ENCODE peak calls at places on chromosomes 16 and 17, in eight cellular contexts. E is glutamatergic neuron; X is dorsolateral prefrontal cortex; D is CD8-positive, alpha-beta T cell; T is progenitor cell of endocrine pancreas; B is WERI-Rb-1; M is body of pancreas; N is neural crest cell. P is an unnamed sample.

GRCh38 chr17:79826210-79826680 is 13.0 kb downstream of the CBX4 start:
- DNase-seq in B (no peak), N (no peak), T (no peak), X (no peak), D (no peak), M (no peak), E (no peak), P (no peak)

GRCh38 chr17:4536259-4536741 is 18.9 kb downstream of the MYBBP1A start:
- DNase-seq in X (no peak), D (no peak), N (no peak), T (no peak), B (no peak), M (no peak), E (peak), P (no peak)

GRCh38 chr17:57521606-57522435 is 223.3 kb downstream of the CCDC182 start:
- DNase-seq in N (no peak), T (no peak), B (peak), M (no peak), X (no peak), E (no peak), D (no peak), P (no peak)

GRCh38 chr17:49742256-49742655 is 21.7 kb downstream of the FAM117A start:
- DNase-seq in B (no peak), X (no peak), T (no peak), E (no peak), D (no peak), N (no peak), M (no peak), P (no peak)

GRCh38 chr17:19376799-19377198 is 1.5 kb upstream of the MAPK7 start:
- DNase-seq in X (no peak), D (no peak), B (no peak), E (no peak), T (no peak), M (no peak), N (no peak), P (peak)

GRCh38 chr17:9115446-9116265 is 94.3 kb downstream of the NTN1 start:
- DNase-seq in N (peak), M (peak), E (peak), T (no peak), X (no peak), B (no peak), D (no peak), P (peak)

GRCh38 chr16:69860233-69861231 is 90.6 kb upstream of the CLEC18A start:
- DNase-seq in T (no peak), M (no peak), N (no peak), D (no peak), E (no peak), B (no peak), X (no peak), P (no peak)

GRCh38 chr16:87713469-87714229 is 52.1 kb downstream of the KLHDC4 start:
- DNase-seq in M (no peak), T (no peak), E (no peak), N (no peak), B (no peak), X (no peak), D (peak), P (no peak)

GRCh38 chr16:77383606-77384187 is 51.1 kb downstream of the ADAMTS18 start:
- DNase-seq in X (no peak), D (no peak), B (no peak), T (no peak), M (no peak), N (no peak), E (no peak), P (no peak)

GRCh38 chr16:87705780-87706277 is 60.0 kb downstream of the KLHDC4 start:
- DNase-seq in B (peak), X (no peak), D (no peak), T (peak), M (no peak), E (no peak), N (peak), P (no peak)

GRCh38 chr17:78641243-78641642 is 64.0 kb upstream of the DNAH17 start:
- DNase-seq in N (no peak), D (no peak), T (no peak), E (no peak), M (no peak), B (no peak), X (no peak), P (no peak)

GRCh38 chr17:3959295-3959899 is 4.8 kb downstream of the ATP2A3 start:
- DNase-seq in B (no peak), X (no peak), D (no peak), E (no peak), M (peak), N (no peak), T (no peak), P (peak)

GRCh38 chr17:27296427-27296979 is 2.6 kb downstream of the WSB1 start:
- DNase-seq in M (no peak), T (no peak), B (no peak), N (no peak), D (no peak), X (no peak), E (no peak), P (no peak)

GRCh38 chr16:19960183-19960582 is 75.5 kb upstream of the GPRC5B start:
- DNase-seq in X (no peak), M (no peak), T (no peak), B (no peak), N (no peak), D (no peak), E (no peak), P (no peak)

GRCh38 chr16:27462846-27463682 is 61.1 kb downstream of the IL21R start:
- DNase-seq in D (no peak), M (no peak), E (no peak), X (no peak), T (no peak), N (no peak), B (no peak), P (no peak)

GRCh38 chr16:87395181-87395842 is 3.2 kb downstream of the MAP1LC3B start:
- DNase-seq in X (no peak), E (no peak), N (no peak), B (no peak), D (no peak), M (no peak), T (no peak), P (no peak)

GRCh38 chr17:40793800-40794199 is 6.0 kb downstream of the KRT28 start:
- DNase-seq in N (no peak), D (no peak), M (no peak), X (no peak), E (no peak), B (no peak), T (no peak), P (no peak)

GRCh38 chr17:56978441-56979090 is 635 bp downstream of the SCPEP1 start:
- DNase-seq in E (no peak), D (no peak), N (no peak), X (no peak), T (no peak), B (no peak), M (no peak), P (no peak)

GRCh38 chr17:50290074-50290702 is 15.9 kb downstream of the TMEM92 start:
- DNase-seq in D (no peak), M (peak), T (no peak), B (no peak), N (no peak), X (no peak), E (no peak), P (peak)

GRCh38 chr17:81424613-81425017 is 29.4 kb downstream of the BAHCC1 start:
- DNase-seq in N (no peak), D (no peak), M (no peak), E (no peak), X (no peak), T (no peak), B (no peak), P (no peak)

GRCh38 chr16:10625595-10626357 is 45.4 kb upstream of the EMP2 start:
- DNase-seq in X (no peak), N (no peak), D (no peak), B (no peak), T (no peak), E (no peak), M (no peak), P (no peak)

GRCh38 chr16:87199379-87199778 is 117.8 kb downstream of the C16orf95 start:
- DNase-seq in T (no peak), X (no peak), B (no peak), D (no peak), M (no peak), E (no peak), N (no peak), P (no peak)

GRCh38 chr17:36777118-36777517 is 160.2 kb upstream of the LHX1 start:
- DNase-seq in X (no peak), E (no peak), T (no peak), B (no peak), M (no peak), D (no peak), N (no peak), P (no peak)

GRCh38 chr17:72725432-72726068 is 366.9 kb downstream of the SLC39A11 start:
- DNase-seq in T (peak), B (peak), X (peak), M (peak), N (peak), D (no peak), E (peak), P (peak)

GRCh38 chr17:48479014-48479402 is 49.0 kb upstream of the SKAP1 start:
- DNase-seq in B (no peak), X (no peak), E (no peak), N (no peak), M (no peak), D (no peak), T (no peak), P (no peak)

GRCh38 chr17:20008242-20009051 is 712 bp upstream of the SPECC1 start:
- DNase-seq in M (peak), X (peak), D (no peak), E (peak), B (peak), N (no peak), T (no peak), P (peak)

GRCh38 chr16:67847064-67847861 is at the start of gene CENPT:
- DNase-seq in E (peak), T (no peak), N (no peak), D (no peak), M (peak), B (no peak), X (peak), P (peak)

DNA sequence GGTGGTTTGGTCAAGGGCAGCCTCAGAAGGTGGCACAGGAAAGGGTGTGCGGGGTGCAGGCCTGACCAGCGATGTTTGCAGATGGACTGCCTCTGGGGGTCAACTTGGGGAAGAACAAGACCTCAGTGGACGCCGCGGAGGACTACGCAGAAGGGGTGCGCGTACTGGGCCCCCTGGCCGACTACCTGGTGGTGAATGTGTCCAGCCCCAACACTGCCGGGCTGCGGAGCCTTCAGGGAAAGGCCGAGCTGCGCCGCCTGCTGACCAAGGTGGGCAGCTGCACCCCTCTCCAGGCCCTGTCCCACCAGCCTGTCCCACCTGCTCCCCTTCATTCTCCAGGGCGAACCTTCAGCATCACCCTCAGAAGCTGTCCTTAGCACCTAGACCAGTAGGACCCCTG is 12.5 kb downstream of the DHODH start:
- DNase-seq in N (peak), T (peak), M (no peak), E (peak), B (peak), X (no peak), D (no peak), P (no peak)
- TF ChIP-seq CTCF in N (peak), T (peak), M (no peak), E (peak), B (peak), X (no peak), D (no peak), P (no peak)

DNA sequence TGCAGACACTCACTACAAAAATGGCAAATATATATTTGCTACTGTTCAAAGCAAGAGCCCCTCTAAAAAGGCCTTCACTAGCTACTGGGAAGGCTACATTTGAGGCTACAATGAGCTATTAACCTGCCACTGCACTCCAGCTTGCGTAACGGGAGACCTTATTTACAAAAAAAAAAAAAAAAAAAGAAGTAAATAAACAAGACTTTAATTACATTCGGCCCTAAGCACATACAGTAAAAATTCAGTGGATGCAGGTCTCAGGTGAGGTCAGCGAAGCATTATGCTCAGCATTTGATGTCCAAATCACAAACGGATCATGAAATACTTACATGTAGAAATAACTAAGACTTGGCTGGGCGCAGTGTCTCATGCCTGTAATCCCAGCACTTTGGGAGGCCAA is 26.7 kb upstream of the LCMT1 start:
- DNase-seq in X (no peak), T (no peak), B (no peak), D (no peak), E (no peak), N (no peak), M (no peak), P (no peak)
- TF ChIP-seq CTCF in X (no peak), T (no peak), B (no peak), D (no peak), E (no peak), N (no peak), M (no peak), P (no peak)

GRCh38 chr17:65985571-65985970 is 206.4 kb downstream of the CEP112 start:
- DNase-seq in B (no peak), N (no peak), X (no peak), D (no peak), M (no peak), T (no peak), E (no peak), P (no peak)

GRCh38 chr17:65988451-65988850 is 203.5 kb downstream of the CEP112 start:
- DNase-seq in T (no peak), M (no peak), D (no peak), N (no peak), X (no peak), E (no peak), B (no peak), P (no peak)

GRCh38 chr17:65990593-65990992 is 201.3 kb downstream of the CEP112 start:
- DNase-seq in X (no peak), D (no peak), T (no peak), E (no peak), B (no peak), N (no peak), M (no peak), P (no peak)

GRCh38 chr17:65984299-65984698 is 207.6 kb downstream of the CEP112 start:
- DNase-seq in T (no peak), B (no peak), E (no peak), D (no peak), X (no peak), M (no peak), N (no peak), P (no peak)

DNA sequence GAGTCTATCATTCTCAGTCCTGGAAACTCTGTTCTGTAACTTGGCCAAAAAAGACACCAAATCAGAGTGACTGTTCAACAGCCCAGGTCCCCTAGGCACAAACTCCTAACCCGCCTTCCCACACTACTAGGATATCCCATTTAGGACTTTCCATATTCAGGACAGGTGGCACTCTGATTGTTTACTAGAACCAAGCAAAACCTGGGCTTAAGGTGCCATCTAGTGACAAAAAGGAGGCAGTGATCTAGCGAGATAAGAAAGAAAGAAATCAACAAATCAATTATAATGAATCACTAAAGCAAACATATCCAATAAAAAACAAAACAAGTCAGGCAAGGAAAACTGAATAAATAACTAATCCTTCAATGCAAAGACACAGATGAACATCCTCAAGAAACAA is 203.9 kb downstream of the CEP112 start:
- DNase-seq in D (no peak), X (no peak), N (no peak), B (peak), T (no peak), M (no peak), E (no peak), P (peak)
- TF ChIP-seq CTCF in D (no peak), X (no peak), N (peak), B (peak), T (peak), M (peak), E (peak), P (peak)

GRCh38 chr17:35183332-35183731 is 10.9 kb downstream of the SLC35G3 start:
- DNase-seq in D (no peak), N (no peak), X (no peak), B (no peak), M (no peak), E (no peak), T (no peak), P (no peak)

GRCh38 chr17:35187481-35187880 is 6.7 kb downstream of the SLC35G3 start:
- DNase-seq in D (no peak), B (no peak), E (no peak), N (no peak), M (no peak), X (no peak), T (no peak), P (no peak)

GRCh38 chr17:35185849-35186248 is 8.3 kb downstream of the SLC35G3 start:
- DNase-seq in N (no peak), E (no peak), M (no peak), B (no peak), D (no peak), T (no peak), X (no peak), P (no peak)

GRCh38 chr17:35188111-35188510 is 6.1 kb downstream of the SLC35G3 start:
- DNase-seq in B (no peak), T (no peak), M (no peak), D (no peak), E (no peak), X (no peak), N (no peak), P (no peak)

GRCh38 chr17:35184274-35184673 is 9.9 kb downstream of the SLC35G3 start:
- DNase-seq in D (no peak), E (no peak), X (no peak), M (no peak), B (no peak), N (no peak), T (no peak), P (no peak)
- TF ChIP-seq CTCF in D (no peak), E (no peak), X (no peak), M (no peak), B (peak), N (no peak), T (no peak), P (no peak)

DNA sequence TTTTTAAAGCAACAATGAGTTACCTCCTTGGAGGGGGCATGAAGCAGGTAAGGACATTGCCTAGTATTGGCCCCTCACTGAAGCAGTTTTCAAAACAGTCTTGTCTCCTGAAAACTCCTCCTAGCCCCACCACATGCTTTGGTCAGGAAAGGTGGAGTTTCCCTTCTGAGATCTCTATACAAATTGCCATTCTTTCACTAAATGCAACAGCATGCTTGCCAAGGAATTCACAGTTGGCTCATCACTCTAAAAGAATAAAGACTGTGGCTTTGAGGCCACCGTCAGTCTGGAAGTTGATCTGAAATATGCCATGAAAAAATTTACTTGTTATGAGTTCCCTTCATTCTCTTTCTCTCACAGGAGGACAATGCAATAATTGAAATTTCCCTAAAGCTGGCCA is 4.2 kb downstream of the TTC19 start:
- DNase-seq in M (no peak), N (no peak), T (no peak), E (no peak), B (no peak), D (no peak), X (no peak), P (no peak)
- TF ChIP-seq CTCF in M (no peak), N (no peak), T (no peak), E (no peak), B (no peak), D (no peak), X (no peak), P (no peak)

GRCh38 chr16:1279945-1280589 is 24.2 kb downstream of the TPSD1 start:
- DNase-seq in T (no peak), D (no peak), M (no peak), X (no peak), E (no peak), N (no peak), B (no peak), P (no peak)
- TF ChIP-seq CTCF in T (no peak), D (no peak), M (no peak), X (no peak), E (no peak), N (no peak), B (no peak), P (no peak)

GRCh38 chr17:75764711-75765421 is at the start of gene GALK1:
- DNase-seq in T (peak), D (peak), E (peak), B (peak), M (peak), N (peak), X (no peak), P (peak)
- TF ChIP-seq CTCF in T (peak), D (peak), E (peak), B (peak), M (peak), N (peak), X (peak), P (peak)

P was measured in Calu3.